ENCODE peak calls at places on chromosomes 6 and 20, in seven cellular contexts. S, W, U, E, C, T and Z are unnamed samples. For H3K4me1, the result is how much of the 10 kb centered on the place peaks cover.

GRCh38 chr6:169190144-169190584 is 63.5 kb downstream of the THBS2 start:
- DNase-seq in S (peak), W (no peak), U (no peak), E (peak), C (no peak), T (no peak), Z (no peak)

GRCh38 chr6:101887532-101887931 is 494.0 kb downstream of the GRIK2 start:
- DNase-seq in S (no peak), W (no peak), U (no peak), E (no peak), C (no peak), T (no peak), Z (no peak)

GRCh38 chr6:83044211-83044768 is 21.4 kb downstream of the UBE3D start:
- DNase-seq in S (no peak), W (no peak), U (no peak), E (no peak), C (no peak), T (no peak), Z (no peak)

GRCh38 chr6:129050086-129050485 is 167.1 kb downstream of the LAMA2 start:
- DNase-seq in S (no peak), W (no peak), U (peak), E (peak), C (no peak), T (no peak), Z (no peak)

GRCh38 chr6:147506704-147507114 is 1.8 kb upstream of the SAMD5 start:
- DNase-seq in S (peak), W (peak), U (peak), E (peak), C (peak), T (no peak), Z (no peak)

GRCh38 chr6:111624391-111625098 is 18.9 kb upstream of the TRAF3IP2 start:
- DNase-seq in S (no peak), W (no peak), U (no peak), E (no peak), C (no peak), T (no peak), Z (no peak)

GRCh38 chr6:35610830-35611229 is 77.9 kb downstream of the FKBP5 start:
- DNase-seq in S (no peak), W (no peak), U (no peak), E (no peak), C (no peak), T (no peak), Z (no peak)

GRCh38 chr6:144469144-144469575 is 184.0 kb downstream of the UTRN start:
- DNase-seq in S (no peak), W (no peak), U (no peak), E (no peak), C (no peak), T (no peak), Z (no peak)

GRCh38 chr20:47686545-47686944 is 98.7 kb downstream of the SULF2 start:
- DNase-seq in S (no peak), W (no peak), U (no peak), E (no peak), C (no peak), T (no peak), Z (no peak)

GRCh38 chr6:10655508-10656055 is 38.8 kb downstream of the C6orf52 start:
- DNase-seq in S (no peak), W (no peak), U (no peak), E (no peak), C (no peak), T (peak), Z (no peak)

GRCh38 chr6:98984102-98984501 is 36.4 kb upstream of the FBXL4 start:
- DNase-seq in S (no peak), W (no peak), U (no peak), E (no peak), C (no peak), T (no peak), Z (no peak)

GRCh38 chr20:87372-87771 is at the start of gene DEFB125:
- DNase-seq in S (no peak), W (no peak), U (no peak), E (no peak), C (no peak), T (no peak), Z (no peak)

GRCh38 chr6:166494757-166495486 is 91.6 kb downstream of the RAMACL start:
- DNase-seq in S (no peak), W (no peak), U (no peak), E (no peak), C (no peak), T (no peak), Z (no peak)

GRCh38 chr6:135902756-135903331 is 51.3 kb downstream of the PDE7B start:
- DNase-seq in S (no peak), W (no peak), U (no peak), E (peak), C (no peak), T (no peak), Z (no peak)

GRCh38 chr20:20010639-20011500 is 6.3 kb upstream of the NAA20 start:
- DNase-seq in S (no peak), W (no peak), U (no peak), E (peak), C (no peak), T (no peak), Z (no peak)

GRCh38 chr6:144223686-144224085 is 61.4 kb upstream of the UTRN start:
- DNase-seq in S (no peak), W (no peak), U (no peak), E (peak), C (no peak), T (no peak), Z (no peak)

GRCh38 chr6:151495380-151495779 is 1.6 kb downstream of the CCDC170 start:
- DNase-seq in S (no peak), W (no peak), U (no peak), E (no peak), C (no peak), T (no peak), Z (no peak)

GRCh38 chr6:34247481-34248197 is 1.2 kb downstream of the SMIM29 start:
- DNase-seq in S (no peak), W (peak), U (peak), E (peak), C (peak), T (no peak), Z (no peak)

GRCh38 chr6:19311786-19312185 is 525.4 kb upstream of the ID4 start:
- DNase-seq in S (no peak), W (no peak), U (peak), E (no peak), C (peak), T (no peak), Z (no peak)

GRCh38 chr6:109478222-109478805 is 4.7 kb downstream of the ZBTB24 start:
- DNase-seq in S (no peak), W (no peak), U (no peak), E (peak), C (no peak), T (no peak), Z (no peak)

GRCh38 chr6:21186479-21187055 is 407.0 kb upstream of the SOX4 start:
- DNase-seq in S (no peak), W (no peak), U (no peak), E (no peak), C (no peak), T (no peak), Z (no peak)

GRCh38 chr6:52420668-52421358 is 671 bp downstream of the EFHC1 start:
- DNase-seq in S (no peak), W (no peak), U (peak), E (peak), C (peak), T (no peak), Z (no peak)

GRCh38 chr6:142846459-142846831 is 98.5 kb downstream of the HIVEP2 start:
- DNase-seq in S (no peak), W (no peak), U (no peak), E (peak), C (no peak), T (peak), Z (no peak)

GRCh38 chr20:44429017-44429339 is 46.7 kb upstream of the TTPAL start:
- DNase-seq in S (no peak), W (no peak), U (no peak), E (peak), C (no peak), T (no peak), Z (no peak)

GRCh38 chr6:141402489-141402888 is 730.2 kb upstream of the GJE1 start:
- DNase-seq in S (no peak), W (no peak), U (no peak), E (no peak), C (no peak), T (no peak), Z (no peak)

GRCh38 chr6:31356216-31356945 is 598 bp downstream of the HLA-B start:
- DNase-seq in S (peak), W (peak), U (peak), E (peak), C (peak), T (peak), Z (peak)

GRCh38 chr6:67952121-67952520 is 683.0 kb upstream of the ADGRB3 start:
- DNase-seq in S (no peak), W (no peak), U (no peak), E (no peak), C (no peak), T (no peak), Z (no peak)

GRCh38 chr6:159540152-159540551 is 152.9 kb downstream of the SOD2 start:
- DNase-seq in S (no peak), W (no peak), U (peak), E (no peak), C (peak), T (no peak), Z (no peak)

GRCh38 chr20:46350201-46350985 is 42.1 kb upstream of the CDH22 start:
- DNase-seq in S (no peak), W (no peak), U (peak), E (peak), C (no peak), T (no peak), Z (no peak)

GRCh38 chr20:47681977-47682812 is 103.1 kb downstream of the SULF2 start:
- DNase-seq in S (no peak), W (peak), U (no peak), E (peak), C (no peak), T (no peak), Z (no peak)

GRCh38 chr20:39103732-39104131 is 141.6 kb downstream of the DHX35 start:
- DNase-seq in S (no peak), W (no peak), U (no peak), E (peak), C (no peak), T (no peak), Z (no peak)

GRCh38 chr6:122663981-122664380 is 53.8 kb downstream of the PKIB start:
- DNase-seq in S (no peak), W (no peak), U (no peak), E (no peak), C (no peak), T (no peak), Z (no peak)

GRCh38 chr6:125149256-125150144 is 4.1 kb upstream of the TPD52L1 start:
- DNase-seq in S (no peak), W (no peak), U (no peak), E (peak), C (no peak), T (no peak), Z (no peak)

GRCh38 chr6:105591053-105591452 is 188.2 kb upstream of the PREP start:
- DNase-seq in S (no peak), W (no peak), U (no peak), E (peak), C (no peak), T (no peak), Z (peak)

GRCh38 chr6:16278750-16279149 is 40.4 kb downstream of the GMPR start:
- DNase-seq in S (no peak), W (no peak), U (no peak), E (no peak), C (no peak), T (no peak), Z (no peak)

DNA sequence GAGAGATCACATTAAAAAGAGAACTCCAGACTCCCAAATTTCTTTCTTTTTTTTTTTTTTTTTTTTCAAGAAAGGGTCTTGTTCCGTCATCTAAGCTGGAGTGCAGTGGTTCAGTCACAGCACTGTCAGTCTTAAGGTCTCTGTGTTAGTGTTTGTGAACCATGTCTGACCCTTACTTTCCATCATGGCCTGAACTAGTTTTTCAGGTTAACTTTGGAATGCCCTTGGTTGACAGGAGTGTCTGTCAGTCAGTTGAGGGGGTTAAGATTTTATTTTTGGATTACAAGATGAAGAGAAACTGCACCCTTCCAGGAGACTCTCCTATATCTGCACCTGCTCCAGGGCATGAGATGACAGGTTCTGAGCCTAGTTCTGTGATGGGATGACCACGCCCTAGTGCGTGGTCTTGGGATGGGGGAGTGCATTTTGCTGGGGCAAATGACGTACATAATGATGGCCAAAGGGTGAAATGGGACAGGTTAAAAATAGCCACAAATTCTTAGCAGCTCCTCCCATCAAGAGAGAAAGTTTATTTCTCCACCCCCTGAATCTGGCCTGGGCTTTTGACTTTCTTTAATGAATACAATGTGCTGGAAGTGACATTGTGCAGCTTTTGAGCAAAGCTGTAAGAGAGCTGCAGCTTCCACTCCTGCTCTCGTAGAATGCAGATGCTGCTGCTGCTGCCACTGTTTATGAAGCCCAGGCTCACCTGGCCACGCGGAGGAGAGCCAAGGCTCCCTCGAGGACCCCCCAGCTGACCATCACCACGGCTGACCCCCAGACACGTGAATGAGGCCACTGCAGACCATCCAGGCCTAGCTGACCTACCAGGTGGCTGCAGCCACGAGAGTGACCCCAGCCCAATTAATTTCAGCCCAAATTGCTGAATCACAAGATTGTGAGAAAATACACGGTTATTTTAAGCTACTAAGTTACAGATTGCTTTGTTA is 29.7 kb upstream of the FAM50B start:
- DNase-seq in S (no peak), W (no peak), U (no peak), E (peak), C (no peak), T (no peak), Z (no peak)
- H3K4me1 ChIP-seq in S (under half), W (under half), U (under half), E (under half), C (under half), T (under half), Z (under half)

GRCh38 chr6:100344321-100344720 is 120.4 kb downstream of the SIM1 start:
- DNase-seq in S (no peak), W (no peak), U (no peak), E (peak), C (no peak), T (no peak), Z (no peak)

GRCh38 chr6:100346203-100346602 is 118.5 kb downstream of the SIM1 start:
- DNase-seq in S (no peak), W (no peak), U (no peak), E (peak), C (no peak), T (no peak), Z (no peak)

GRCh38 chr6:100347901-100348550 is 116.7 kb downstream of the SIM1 start:
- DNase-seq in S (no peak), W (no peak), U (no peak), E (peak), C (no peak), T (no peak), Z (no peak)

GRCh38 chr6:100344761-100345160 is 120.0 kb downstream of the SIM1 start:
- DNase-seq in S (no peak), W (no peak), U (no peak), E (peak), C (no peak), T (no peak), Z (no peak)

GRCh38 chr6:100346828-100347227 is 117.9 kb downstream of the SIM1 start:
- DNase-seq in S (no peak), W (no peak), U (no peak), E (peak), C (no peak), T (no peak), Z (no peak)
- H3K4me1 ChIP-seq in S (under half), W (under half), U (under half), E (half or more), C (under half), T (under half), Z (under half)

GRCh38 chr6:89485320-89485719 is 52.4 kb downstream of the ANKRD6 start:
- DNase-seq in S (no peak), W (no peak), U (no peak), E (no peak), C (no peak), T (no peak), Z (no peak)

GRCh38 chr6:89479902-89480301 is 47.0 kb downstream of the ANKRD6 start:
- DNase-seq in S (no peak), W (no peak), U (no peak), E (no peak), C (no peak), T (no peak), Z (no peak)

GRCh38 chr6:89482136-89482535 is 49.2 kb downstream of the ANKRD6 start:
- DNase-seq in S (no peak), W (no peak), U (no peak), E (peak), C (no peak), T (no peak), Z (no peak)

GRCh38 chr6:89483111-89483720 is 50.3 kb downstream of the ANKRD6 start:
- DNase-seq in S (no peak), W (no peak), U (peak), E (peak), C (peak), T (no peak), Z (no peak)

DNA sequence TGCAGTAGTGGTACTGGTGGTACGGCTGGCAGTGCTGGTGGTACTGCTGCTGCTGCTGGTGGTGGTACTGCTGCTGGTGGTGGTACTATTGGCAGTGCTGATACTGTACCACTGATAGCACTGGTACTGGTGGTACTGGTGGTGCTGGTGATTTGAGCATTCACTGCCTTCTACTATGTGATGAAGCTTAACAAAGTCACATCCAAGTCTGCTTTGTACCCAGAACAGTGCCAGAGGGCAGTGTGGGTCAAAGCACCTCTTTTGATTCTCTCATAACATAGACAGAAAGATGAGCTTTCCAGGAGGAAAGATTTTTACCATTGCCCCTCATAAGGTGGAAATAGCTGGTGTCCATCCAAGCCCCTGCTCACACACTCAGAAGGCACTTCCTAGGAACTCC is 48.7 kb downstream of the ANKRD6 start:
- DNase-seq in S (no peak), W (no peak), U (no peak), E (no peak), C (no peak), T (no peak), Z (no peak)
- H3K4me1 ChIP-seq in S (under half), W (under half), U (under half), E (under half), C (under half), T (under half), Z (under half)

GRCh38 chr6:153436346-153436745 is 305.3 kb upstream of the RGS17 start:
- DNase-seq in S (no peak), W (no peak), U (peak), E (no peak), C (no peak), T (no peak), Z (no peak)

GRCh38 chr6:153437193-153437592 is 306.1 kb upstream of the RGS17 start:
- DNase-seq in S (no peak), W (no peak), U (no peak), E (no peak), C (no peak), T (no peak), Z (no peak)

GRCh38 chr6:153442096-153442495 is 311.0 kb upstream of the RGS17 start:
- DNase-seq in S (no peak), W (no peak), U (peak), E (no peak), C (no peak), T (no peak), Z (no peak)
- H3K4me1 ChIP-seq in S (under half), W (under half), U (under half), E (under half), C (under half), T (under half), Z (under half)

GRCh38 chr20:50516935-50517816 is 7.0 kb downstream of the PTPN1 start:
- DNase-seq in S (no peak), W (no peak), U (no peak), E (no peak), C (no peak), T (no peak), Z (no peak)
- H3K4me1 ChIP-seq in S (half or more), W (half or more), U (under half), E (half or more), C (under half), T (half or more), Z (half or more)

DNA sequence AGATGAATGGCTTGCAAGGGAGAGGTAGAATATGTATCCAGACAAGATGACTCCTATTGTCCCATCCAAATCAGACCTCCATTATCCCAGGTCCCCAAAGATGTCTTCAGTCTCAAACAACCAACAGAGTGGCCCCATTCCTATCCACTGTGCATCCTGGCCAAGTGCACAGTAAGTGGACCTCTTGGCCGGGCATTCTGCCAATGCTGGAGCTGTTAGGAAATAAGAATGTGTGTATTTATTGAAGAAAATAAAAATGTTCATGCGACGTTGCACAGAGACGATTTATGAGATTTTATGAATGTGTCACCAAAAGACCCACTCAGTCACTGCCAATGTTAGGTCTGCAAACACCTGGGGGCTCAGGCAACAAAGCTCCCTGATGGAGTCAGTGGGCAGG is 196.0 kb downstream of the MAFB start:
- DNase-seq in S (no peak), W (peak), U (no peak), E (peak), C (no peak), T (no peak), Z (no peak)
- H3K4me1 ChIP-seq in S (under half), W (under half), U (under half), E (under half), C (under half), T (under half), Z (under half)